ENCODE peak calls at places on chromosome 14, in four cellular contexts. One of them, this sample, is unnamed.

GRCh38 chr14:89773644-89774316 is 180.8 kb downstream of the EFCAB11 start:
- DNase-seq in KBM-7: peak; percentile 80
- DNase-seq in GM13977: peak; percentile 52
- DNase-seq in cardiac muscle cell: peak; percentile 40
- DNase-seq in this sample: peak; percentile 66

GRCh38 chr14:89417469-89418225 is 614 bp upstream of the FOXN3 start:
- DNase-seq in KBM-7: peak; percentile 85
- DNase-seq in GM13977: peak; percentile 64
- DNase-seq in cardiac muscle cell: peak; percentile 78
- DNase-seq in this sample: peak; percentile 67

GRCh38 chr14:20668969-20669368 is 15.4 kb upstream of the RNASE4 start:
- DNase-seq in KBM-7: no peak
- DNase-seq in GM13977: no peak
- DNase-seq in cardiac muscle cell: no peak
- DNase-seq in this sample: no peak

GRCh38 chr14:68792830-68793733 is at the start of gene ZFP36L1:
- DNase-seq in KBM-7: peak; percentile 97
- DNase-seq in GM13977: peak; percentile 91
- DNase-seq in cardiac muscle cell: peak; percentile 92
- DNase-seq in this sample: peak; percentile 88

GRCh38 chr14:103185051-103186027 is 62.1 kb downstream of the TNFAIP2 start:
- DNase-seq in KBM-7: peak; percentile 75
- DNase-seq in GM13977: peak; percentile 69
- DNase-seq in cardiac muscle cell: peak; percentile 42
- DNase-seq in this sample: peak; percentile 66

GRCh38 chr14:32711103-32711680 is 227.5 kb upstream of the NPAS3 start:
- DNase-seq in KBM-7: peak; percentile 51
- DNase-seq in GM13977: peak; percentile 34
- DNase-seq in cardiac muscle cell: peak; percentile 69
- DNase-seq in this sample: peak; percentile 25

GRCh38 chr14:105021656-105022275 is 883 bp upstream of the CDCA4 start:
- DNase-seq in KBM-7: no peak
- DNase-seq in GM13977: peak; percentile 53
- DNase-seq in cardiac muscle cell: peak; percentile 58
- DNase-seq in this sample: no peak

GRCh38 chr14:90398315-90398811 is 1.5 kb downstream of the CALM1 start:
- DNase-seq in KBM-7: peak; percentile 51
- DNase-seq in GM13977: peak; percentile 51
- DNase-seq in cardiac muscle cell: peak; percentile 47
- DNase-seq in this sample: peak; percentile 53

GRCh38 chr14:60622920-60623263 is 26.4 kb downstream of the SIX1 start:
- DNase-seq in KBM-7: peak; percentile 14
- DNase-seq in GM13977: no peak
- DNase-seq in cardiac muscle cell: no peak
- DNase-seq in this sample: no peak

GRCh38 chr14:36676236-36676635 is 14.6 kb downstream of the PAX9 start:
- DNase-seq in KBM-7: no peak
- DNase-seq in GM13977: no peak
- DNase-seq in cardiac muscle cell: no peak
- DNase-seq in this sample: no peak

GRCh38 chr14:30153662-30154061 is 226.0 kb upstream of the PRKD1 start:
- DNase-seq in KBM-7: no peak
- DNase-seq in GM13977: no peak
- DNase-seq in cardiac muscle cell: no peak
- DNase-seq in this sample: no peak

GRCh38 chr14:53399057-53399456 is 245.9 kb upstream of the DDHD1 start:
- DNase-seq in KBM-7: peak; percentile 38
- DNase-seq in GM13977: no peak
- DNase-seq in cardiac muscle cell: no peak
- DNase-seq in this sample: no peak

GRCh38 chr14:24274101-24274543 is 2.7 kb upstream of the RABGGTA start:
- DNase-seq in KBM-7: peak; percentile 41
- DNase-seq in GM13977: peak; percentile 77
- DNase-seq in cardiac muscle cell: no peak
- DNase-seq in this sample: peak; percentile 79

GRCh38 chr14:38197001-38197760 is 10.5 kb upstream of the SSTR1 start:
- DNase-seq in KBM-7: peak; percentile 8
- DNase-seq in GM13977: no peak
- DNase-seq in cardiac muscle cell: no peak
- DNase-seq in this sample: no peak

GRCh38 chr14:105205718-105206208 is 24.7 kb upstream of the NUDT14 start:
- DNase-seq in KBM-7: no peak
- DNase-seq in GM13977: no peak
- DNase-seq in cardiac muscle cell: no peak
- DNase-seq in this sample: no peak

GRCh38 chr14:93970967-93971634 is 5.3 kb downstream of the ASB2 start:
- DNase-seq in KBM-7: peak; percentile 25
- DNase-seq in GM13977: peak; percentile 72
- DNase-seq in cardiac muscle cell: no peak
- DNase-seq in this sample: peak; percentile 69

GRCh38 chr14:67269338-67270060 is 28.3 kb downstream of the PALS1 start:
- DNase-seq in KBM-7: no peak
- DNase-seq in GM13977: no peak
- DNase-seq in cardiac muscle cell: peak; percentile 59
- DNase-seq in this sample: no peak

GRCh38 chr14:99982449-99983250 is 82.6 kb upstream of the EVL start:
- DNase-seq in KBM-7: peak; percentile 79
- DNase-seq in GM13977: peak; percentile 75
- DNase-seq in cardiac muscle cell: peak; percentile 60
- DNase-seq in this sample: peak; percentile 80

GRCh38 chr14:103007555-103007954 is 49.8 kb downstream of the CDC42BPB start:
- DNase-seq in KBM-7: no peak
- DNase-seq in GM13977: no peak
- DNase-seq in cardiac muscle cell: no peak
- DNase-seq in this sample: no peak

GRCh38 chr14:20177433-20177974 is 13.2 kb upstream of the OR11G2 start:
- DNase-seq in KBM-7: no peak
- DNase-seq in GM13977: no peak
- DNase-seq in cardiac muscle cell: no peak
- DNase-seq in this sample: no peak

GRCh38 chr14:30450620-30451019 is 108.3 kb upstream of the G2E3 start:
- DNase-seq in KBM-7: no peak
- DNase-seq in GM13977: no peak
- DNase-seq in cardiac muscle cell: peak; percentile 66
- DNase-seq in this sample: no peak

GRCh38 chr14:35704793-35705493 is 104.2 kb downstream of the RALGAPA1 start:
- DNase-seq in KBM-7: no peak
- DNase-seq in GM13977: no peak
- DNase-seq in cardiac muscle cell: no peak
- DNase-seq in this sample: no peak

GRCh38 chr14:69231486-69231885 is 28.5 kb upstream of the GALNT16 start:
- DNase-seq in KBM-7: no peak
- DNase-seq in GM13977: no peak
- DNase-seq in cardiac muscle cell: peak; percentile 23
- DNase-seq in this sample: no peak

GRCh38 chr14:100213956-100214767 is 24.8 kb upstream of the YY1 start:
- DNase-seq in KBM-7: peak; percentile 72
- DNase-seq in GM13977: peak; percentile 98
- DNase-seq in cardiac muscle cell: peak; percentile 96
- DNase-seq in this sample: peak; percentile 98

GRCh38 chr14:76985540-76986260 is 42.8 kb downstream of the IRF2BPL start:
- DNase-seq in KBM-7: no peak
- DNase-seq in GM13977: no peak
- DNase-seq in cardiac muscle cell: no peak
- DNase-seq in this sample: no peak

GRCh38 chr14:24171422-24172260 is at the start of gene REC8:
- DNase-seq in KBM-7: no peak
- DNase-seq in GM13977: peak; percentile 98
- DNase-seq in cardiac muscle cell: peak; percentile 91
- DNase-seq in this sample: peak; percentile 94

GRCh38 chr14:63343878-63344277 is 25.1 kb upstream of the GPHB5 start:
- DNase-seq in KBM-7: no peak
- DNase-seq in GM13977: no peak
- DNase-seq in cardiac muscle cell: no peak
- DNase-seq in this sample: no peak

GRCh38 chr14:52018252-52018651 is 28.9 kb downstream of the RTRAF start:
- DNase-seq in KBM-7: no peak
- DNase-seq in GM13977: no peak
- DNase-seq in cardiac muscle cell: peak; percentile 37
- DNase-seq in this sample: no peak

GRCh38 chr14:32472512-32473472 is 143.7 kb downstream of the AKAP6 start:
- DNase-seq in KBM-7: no peak
- DNase-seq in GM13977: no peak
- DNase-seq in cardiac muscle cell: no peak
- DNase-seq in this sample: no peak

GRCh38 chr14:91152499-91152898 is 38.6 kb downstream of the DGLUCY start:
- DNase-seq in KBM-7: no peak
- DNase-seq in GM13977: no peak
- DNase-seq in cardiac muscle cell: no peak
- DNase-seq in this sample: no peak

This sample was measured in GM20000.